ENCODE peak calls at places on chromosomes 16 and 17, in four cellular contexts. E is K562, T is IMR-90, X is endothelial cell of umbilical vein. H is an unnamed sample. For H3K9me1, the result is how much of the 10 kb centered on the place peaks cover.

GRCh38 chr17:45021607-45022287 is 29.7 kb downstream of the DCAKD start:
- DNase-seq in E (peak), T (peak), X (peak), H (no peak)

GRCh38 chr16:53784312-53784711 is 80.4 kb downstream of the FTO start:
- DNase-seq in E (no peak), T (no peak), X (no peak), H (no peak)

GRCh38 chr17:28953444-28954118 is 2.3 kb upstream of the PHF12 start:
- DNase-seq in E (peak), T (peak), X (peak), H (no peak)

GRCh38 chr17:69810326-69811035 is 264.5 kb upstream of the KCNJ16 start:
- DNase-seq in E (no peak), T (no peak), X (no peak), H (no peak)

GRCh38 chr16:30104492-30104891 is 8.5 kb upstream of the YPEL3 start:
- DNase-seq in E (no peak), T (no peak), X (no peak), H (no peak)

GRCh38 chr16:23862556-23862955 is 26.8 kb downstream of the PRKCB start:
- DNase-seq in E (no peak), T (no peak), X (no peak), H (no peak)

GRCh38 chr16:48244863-48245195 is 729 bp downstream of the LONP2 start:
- DNase-seq in E (no peak), T (no peak), X (no peak), H (no peak)

GRCh38 chr17:76811834-76812233 is 56.4 kb upstream of the MGAT5B start:
- DNase-seq in E (no peak), T (no peak), X (no peak), H (no peak)

GRCh38 chr17:34991606-34992005 is 11.3 kb downstream of the LIG3 start:
- DNase-seq in E (no peak), T (no peak), X (no peak), H (no peak)

GRCh38 chr17:34989473-34989872 is 9.2 kb downstream of the LIG3 start:
- DNase-seq in E (no peak), T (no peak), X (no peak), H (no peak)

GRCh38 chr17:34988644-34989043 is 8.3 kb downstream of the LIG3 start:
- DNase-seq in E (peak), T (no peak), X (no peak), H (no peak)

GRCh38 chr17:34993031-34993430 is 12.7 kb downstream of the LIG3 start:
- DNase-seq in E (no peak), T (no peak), X (no peak), H (no peak)

DNA sequence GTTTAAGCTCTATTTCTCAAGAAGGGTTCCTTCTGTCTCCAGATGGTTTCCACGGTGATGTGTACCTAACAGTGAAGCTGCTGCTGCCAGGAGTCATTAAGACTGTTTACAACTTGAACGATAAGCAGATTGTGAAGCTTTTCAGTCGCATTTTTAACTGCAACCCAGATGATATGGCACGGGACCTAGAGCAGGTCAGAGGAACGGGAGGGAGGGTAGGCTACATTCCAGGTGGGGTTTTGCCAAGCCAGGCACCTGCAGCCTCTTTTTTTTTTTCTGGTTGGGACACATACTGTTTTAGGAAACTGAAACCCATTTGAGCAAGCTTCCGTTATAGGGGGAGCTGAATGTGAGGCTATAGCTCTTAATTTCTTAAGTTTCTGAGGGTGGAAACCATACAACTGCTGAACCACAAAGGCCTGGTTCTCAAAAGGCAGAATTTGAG is 10.6 kb downstream of the LIG3 start:
- DNase-seq in E (no peak), T (peak), X (no peak), H (no peak)
- H3K27ac ChIP-seq in E (no peak), T (no peak), X (no peak), H (no peak)

GRCh38 chr17:1918346-1919021 is 88.7 kb downstream of the RPA1 start:
- DNase-seq in E (no peak), T (no peak), X (no peak), H (no peak)

GRCh38 chr17:1915889-1916288 is 86.1 kb downstream of the RPA1 start:
- DNase-seq in E (no peak), T (no peak), X (no peak), H (no peak)

GRCh38 chr17:1916963-1917715 is 87.3 kb downstream of the RPA1 start:
- DNase-seq in E (no peak), T (no peak), X (no peak), H (no peak)

GRCh38 chr17:1919206-1919605 is 89.4 kb downstream of the RPA1 start:
- DNase-seq in E (no peak), T (no peak), X (no peak), H (no peak)

DNA sequence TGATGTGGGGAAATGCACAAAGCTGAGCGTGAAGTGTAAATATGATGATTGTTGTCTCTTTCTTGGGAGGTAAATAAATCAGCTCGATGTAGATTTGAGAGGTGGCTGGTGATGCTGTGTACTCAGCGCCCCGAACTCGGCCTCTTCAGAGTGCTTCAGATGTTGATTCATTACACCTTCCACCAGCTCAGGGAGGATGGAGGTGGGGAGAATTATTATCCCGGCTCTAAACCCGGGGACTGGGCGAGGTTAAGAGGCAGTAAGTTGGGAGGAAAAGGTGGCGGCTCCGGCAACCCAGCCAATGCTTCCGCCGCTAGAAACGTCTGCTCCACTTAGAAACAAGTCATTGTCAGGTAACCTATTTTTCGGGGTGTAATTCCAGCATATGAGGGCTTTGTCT is 86.5 kb downstream of the RPA1 start:
- DNase-seq in E (no peak), T (no peak), X (no peak), H (no peak)
- H3K9me1 ChIP-seq in E (under half), T (under half), X (under half), H (under half)

DNA sequence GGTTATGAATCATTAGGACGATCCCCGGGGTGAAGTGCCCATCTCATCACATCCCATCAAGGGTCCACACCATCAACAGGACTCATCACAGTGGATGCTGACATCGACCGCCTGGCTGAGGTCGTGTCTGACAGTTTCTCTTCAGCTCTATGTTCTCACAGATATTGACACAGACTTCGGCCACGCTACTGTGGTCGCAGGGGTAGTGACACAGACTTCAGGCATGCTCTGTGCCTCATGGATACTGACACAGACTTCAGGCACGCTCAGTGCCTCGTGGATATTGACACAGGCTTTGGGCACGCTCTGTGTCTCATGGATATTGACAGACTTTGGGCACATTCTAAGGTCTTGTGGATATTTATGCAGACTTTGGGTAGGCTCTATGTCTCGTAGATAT is 50.1 kb downstream of the KLHDC4 start:
- DNase-seq in E (no peak), T (peak), X (no peak), H (no peak)
- H3K27ac ChIP-seq in E (no peak), T (no peak), X (no peak), H (no peak)

GRCh38 chr16:31330553-31330890 is 24.5 kb upstream of the ITGAX start:
- DNase-seq in E (no peak), T (no peak), X (no peak), H (no peak)

GRCh38 chr16:31328322-31329052 is 26.5 kb upstream of the ITGAX start:
- DNase-seq in E (no peak), T (no peak), X (no peak), H (no peak)

GRCh38 chr16:31331141-31331764 is 23.7 kb upstream of the ITGAX start:
- DNase-seq in E (no peak), T (no peak), X (no peak), H (no peak)

GRCh38 chr16:31331807-31332301 is 23.1 kb upstream of the ITGAX start:
- DNase-seq in E (no peak), T (no peak), X (no peak), H (no peak)

DNA sequence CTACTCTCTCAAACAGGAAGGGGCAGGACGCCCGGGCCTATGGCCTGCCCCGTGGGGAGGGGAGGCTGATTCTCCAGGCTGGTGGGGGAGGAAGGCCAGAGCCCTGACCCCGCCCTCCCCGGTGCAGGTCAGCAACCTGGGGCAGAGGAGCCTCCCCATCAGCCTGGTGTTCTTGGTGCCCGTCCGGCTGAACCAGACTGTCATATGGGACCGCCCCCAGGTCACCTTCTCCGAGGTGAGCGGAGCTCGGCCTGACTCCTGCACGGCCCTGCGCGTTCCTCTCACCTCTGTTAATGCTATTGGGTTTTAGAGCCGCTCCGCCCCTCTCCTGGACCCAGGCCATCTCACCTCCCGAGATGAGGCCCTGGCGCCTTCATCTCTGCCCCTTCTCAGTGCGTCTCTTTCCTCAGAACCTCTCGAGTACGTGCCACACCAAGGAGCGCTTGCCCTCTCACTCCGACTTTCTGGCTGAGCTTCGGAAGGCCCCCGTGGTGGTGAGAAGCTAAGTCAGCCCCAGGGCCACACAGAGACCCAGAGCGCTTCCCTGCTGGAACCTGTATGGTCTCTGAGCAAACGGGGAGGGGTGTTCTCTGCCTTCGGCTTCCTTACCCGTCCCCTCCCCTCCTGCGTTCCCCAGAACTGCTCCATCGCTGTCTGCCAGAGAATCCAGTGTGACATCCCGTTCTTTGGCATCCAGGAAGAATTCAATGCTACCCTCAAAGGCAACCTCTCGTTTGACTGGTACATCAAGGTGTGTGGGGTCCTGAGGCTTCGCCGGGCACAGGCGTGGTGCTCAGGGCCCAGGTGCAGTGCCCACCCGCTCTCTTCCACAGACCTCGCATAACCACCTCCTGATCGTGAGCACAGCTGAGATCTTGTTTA is 25.1 kb upstream of the ITGAX start:
- DNase-seq in E (no peak), T (no peak), X (no peak), H (no peak)
- H3K9me1 ChIP-seq in E (under half), T (under half), X (under half), H (under half)

GRCh38 chr16:75555213-75555706 is 792 bp downstream of the TMEM231 start:
- DNase-seq in E (peak), T (peak), X (peak), H (no peak)
- H3K27ac ChIP-seq in E (peak), T (peak), X (peak), H (peak)

DNA sequence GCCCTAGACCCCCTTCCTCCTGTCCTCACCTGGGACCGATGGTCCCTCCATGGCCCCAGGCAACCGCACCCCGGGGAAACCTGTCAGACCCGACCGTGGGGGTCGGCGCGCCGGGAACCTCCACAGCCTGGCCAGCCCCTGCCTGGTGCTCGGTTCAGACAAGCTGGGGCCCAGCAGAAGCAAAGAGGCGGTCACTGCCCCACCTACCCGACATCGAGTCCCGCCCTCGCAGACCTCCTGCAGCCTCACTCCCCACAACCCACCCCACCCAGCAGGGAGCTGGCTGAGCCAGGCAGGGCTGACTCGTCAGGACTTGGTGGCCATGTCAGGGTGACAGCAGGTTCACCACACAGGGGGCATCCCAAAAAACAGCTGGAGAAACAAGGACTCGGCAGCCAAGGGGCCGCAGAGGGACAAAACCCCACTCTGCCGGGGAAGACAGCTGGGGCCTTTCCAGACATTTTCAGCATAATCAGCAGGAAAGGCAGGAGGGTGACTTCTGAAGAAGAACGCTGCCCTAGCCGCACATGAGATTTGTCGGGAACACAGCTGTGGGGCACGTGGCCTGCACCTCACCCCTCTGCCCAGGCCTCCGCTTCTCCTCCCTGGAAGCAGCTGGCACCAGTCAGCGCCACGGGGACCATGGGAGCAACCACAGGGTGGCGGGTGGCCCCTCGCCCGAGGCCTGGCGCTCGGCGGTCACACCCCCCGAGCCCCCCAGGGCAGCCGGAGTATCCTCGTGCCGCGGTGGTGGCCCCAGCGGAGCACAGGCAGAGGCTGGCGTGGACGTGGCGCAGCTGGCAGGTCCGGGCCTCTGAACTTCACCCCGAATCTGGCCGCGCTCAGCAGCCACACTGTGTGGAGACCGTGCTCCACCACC is 22.9 kb downstream of the GNPTG start:
- DNase-seq in E (no peak), T (no peak), X (no peak), H (no peak)
- H3K9me1 ChIP-seq in E (under half), T (under half), X (under half), H (under half)

GRCh38 chr17:65518256-65518655 is 43.2 kb downstream of the AXIN2 start:
- DNase-seq in E (no peak), T (peak), X (no peak), H (no peak)

GRCh38 chr17:65515512-65515911 is 45.9 kb downstream of the AXIN2 start:
- DNase-seq in E (no peak), T (no peak), X (no peak), H (no peak)

GRCh38 chr17:65514082-65514481 is 47.4 kb downstream of the AXIN2 start:
- DNase-seq in E (no peak), T (peak), X (no peak), H (peak)

GRCh38 chr17:65515959-65516948 is 45.2 kb downstream of the AXIN2 start:
- DNase-seq in E (no peak), T (peak), X (no peak), H (no peak)

GRCh38 chr17:65514541-65514940 is 46.9 kb downstream of the AXIN2 start:
- DNase-seq in E (no peak), T (peak), X (no peak), H (no peak)
- H3K27ac ChIP-seq in E (no peak), T (no peak), X (no peak), H (no peak)

DNA sequence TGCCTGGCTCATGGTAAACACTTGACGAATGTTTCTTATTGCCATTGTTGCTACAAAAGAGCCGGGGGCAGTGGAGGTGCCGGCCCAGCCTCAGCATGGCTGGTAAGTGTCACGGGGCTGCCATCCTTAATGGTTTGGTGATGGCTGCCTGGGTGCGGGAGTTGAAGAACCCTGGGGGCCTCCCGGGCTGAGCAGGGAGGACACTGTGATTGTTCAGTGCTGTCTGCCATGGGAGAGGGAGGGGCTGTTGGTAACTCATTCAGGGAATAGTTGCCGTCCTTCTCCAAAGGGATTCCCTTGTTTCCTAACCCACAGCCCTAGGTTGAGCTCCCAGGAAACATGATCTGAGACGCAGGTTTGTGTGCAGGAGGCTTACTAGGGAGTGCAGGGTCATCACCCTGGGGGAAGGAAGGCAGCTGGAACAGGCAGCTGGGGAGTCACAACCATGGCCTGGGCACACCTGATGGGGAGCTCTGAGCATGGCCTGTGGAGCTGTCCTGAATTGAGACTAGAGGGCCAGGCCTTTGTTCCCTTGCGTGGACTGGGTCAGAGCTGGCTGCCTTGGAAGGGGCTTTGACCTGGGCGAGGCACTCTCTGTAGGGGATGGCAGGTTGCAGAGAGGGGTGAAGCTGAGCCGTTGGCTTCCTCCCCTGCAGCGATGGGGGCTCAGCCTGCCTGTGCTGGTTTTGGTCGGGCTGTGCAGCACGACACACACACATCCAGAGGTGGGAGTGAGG is 85.7 kb downstream of the PLCG2 start:
- DNase-seq in E (no peak), T (no peak), X (no peak), H (no peak)
- H3K9me1 ChIP-seq in E (under half), T (under half), X (under half), H (under half)

GRCh38 chr17:15397605-15398004 is 56.2 kb upstream of the TEKT3 start:
- DNase-seq in E (no peak), T (no peak), X (no peak), H (no peak)
- H3K27ac ChIP-seq in E (no peak), T (no peak), X (no peak), H (no peak)

GRCh38 chr16:20916289-20916688 is 15.7 kb downstream of the LYRM1 start:
- DNase-seq in E (no peak), T (no peak), X (no peak), H (no peak)
- H3K9me1 ChIP-seq in E (under half), T (under half), X (under half), H (under half)

H was measured in keratinocyte.